ENCODE peak calls at places on chromosome 10, in eight cellular contexts. S, U, W, B, G, V, E and P are unnamed samples. For H3K4me1, H3K9me3 and H3K27me3, the result is how much of the 10 kb centered on the place peaks cover.

GRCh38 chr10:17512341-17513001 is 58.1 kb upstream of the ST8SIA6 start:
- DNase-seq in S (peak), V (no peak), U (no peak), B (no peak), G (no peak), W (peak), E (peak), P (peak)

GRCh38 chr10:114821293-114821914 is at the start of gene FHIP2A:
- DNase-seq in B (peak), U (peak), V (peak), G (peak), E (peak), S (peak), W (peak), P (no peak)

GRCh38 chr10:92970301-92971070 is 90.1 kb upstream of the CYP26C1 start:
- DNase-seq in G (no peak), W (no peak), S (no peak), E (no peak), B (no peak), U (no peak), V (no peak), P (no peak)

GRCh38 chr10:84768132-84768531 is 439.7 kb downstream of the CCSER2 start:
- DNase-seq in G (no peak), V (no peak), W (no peak), S (no peak), E (no peak), B (no peak), U (no peak), P (no peak)

GRCh38 chr10:53839437-53840039 is 961.5 kb downstream of the PCDH15 start:
- DNase-seq in G (no peak), U (no peak), E (peak), B (no peak), S (no peak), W (no peak), V (no peak), P (no peak)

GRCh38 chr10:778626-779330 is 89.3 kb upstream of the DIP2C start:
- DNase-seq in G (no peak), E (no peak), W (no peak), V (no peak), B (no peak), U (no peak), S (no peak), P (no peak)

GRCh38 chr10:35607475-35608316 is 2.6 kb downstream of the GJD4 start:
- DNase-seq in S (no peak), G (peak), U (no peak), W (no peak), B (no peak), E (no peak), V (no peak), P (no peak)

GRCh38 chr10:70838270-70838669 is 22.5 kb downstream of the SGPL1 start:
- DNase-seq in V (no peak), G (no peak), W (no peak), E (no peak), B (no peak), U (no peak), S (no peak), P (no peak)

GRCh38 chr10:78770167-78771090 is 298.3 kb upstream of the ZMIZ1 start:
- DNase-seq in W (no peak), V (no peak), G (peak), S (no peak), U (no peak), E (no peak), B (no peak), P (peak)

GRCh38 chr10:22648547-22648961 is 65.8 kb downstream of the PIP4K2A start:
- DNase-seq in E (no peak), U (no peak), S (no peak), W (no peak), G (no peak), B (no peak), V (no peak), P (no peak)

GRCh38 chr10:22649977-22650376 is 64.4 kb downstream of the PIP4K2A start:
- DNase-seq in U (no peak), W (no peak), V (no peak), G (no peak), S (no peak), E (no peak), B (no peak), P (no peak)

GRCh38 chr10:22647244-22647643 is 67.1 kb downstream of the PIP4K2A start:
- DNase-seq in B (no peak), U (no peak), G (no peak), W (no peak), S (no peak), E (no peak), V (no peak), P (no peak)

GRCh38 chr10:22651276-22651980 is 63.0 kb downstream of the PIP4K2A start:
- DNase-seq in W (no peak), U (no peak), S (no peak), E (no peak), B (no peak), V (no peak), G (no peak), P (no peak)

GRCh38 chr10:22649390-22649841 is 65.0 kb downstream of the PIP4K2A start:
- DNase-seq in B (no peak), E (no peak), W (no peak), U (no peak), S (no peak), G (no peak), V (no peak), P (no peak)
- H3K4me1 ChIP-seq in B (under half), E (under half), W (half or more), U (under half), S (under half), G (under half), V (half or more), P (under half)

GRCh38 chr10:26516540-26517101 is 78.5 kb downstream of the APBB1IP start:
- DNase-seq in W (no peak), E (peak), B (no peak), G (no peak), U (no peak), S (no peak), V (no peak), P (no peak)
- H3K9me3 ChIP-seq in W (under half), E (under half), B (under half), G (under half), U (under half), S (under half), V (under half), P (under half)

DNA sequence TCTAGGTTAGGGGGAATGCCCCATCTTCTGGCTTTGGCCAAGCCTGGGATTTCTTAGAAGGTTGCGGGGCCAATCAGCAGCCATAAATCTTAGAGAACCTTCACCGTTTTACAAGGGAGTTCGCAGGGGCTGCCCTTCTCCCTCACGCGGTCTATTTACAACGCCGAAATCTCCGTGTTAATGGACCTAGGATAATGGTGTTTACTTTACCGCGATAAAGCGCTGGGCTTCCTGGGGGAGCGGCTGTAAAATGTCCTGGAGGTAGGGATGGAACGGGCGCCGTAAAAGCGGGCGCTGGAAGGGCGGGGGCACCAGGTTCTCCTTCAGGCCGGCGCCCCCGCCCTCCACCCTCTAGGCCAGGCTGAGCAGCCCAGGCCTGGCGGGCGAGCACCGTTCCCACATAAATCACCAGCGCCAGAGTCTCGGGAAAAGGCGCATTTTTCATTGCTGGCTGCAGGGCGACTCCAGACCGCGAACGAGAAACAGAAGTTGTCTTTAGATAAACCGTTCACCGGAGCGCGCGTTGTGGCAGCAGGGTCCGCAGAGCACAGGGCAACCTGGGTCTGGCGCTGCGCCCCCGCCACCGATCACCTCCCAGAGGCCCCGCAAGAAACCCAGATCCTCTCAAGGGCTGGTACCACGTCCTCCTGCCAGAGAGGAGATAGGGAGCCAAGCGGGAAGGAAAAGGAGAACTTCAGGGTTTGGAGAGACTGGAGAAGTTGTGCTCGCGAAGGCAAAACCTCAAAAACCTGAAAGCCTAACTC is 12.5 kb upstream of the NKX2-3 start:
- DNase-seq in S (no peak), V (no peak), B (no peak), W (no peak), U (no peak), E (peak), G (no peak), P (peak)
- H3K27me3 ChIP-seq in S (under half), V (half or more), B (half or more), W (half or more), U (under half), E (half or more), G (half or more), P (half or more)

DNA sequence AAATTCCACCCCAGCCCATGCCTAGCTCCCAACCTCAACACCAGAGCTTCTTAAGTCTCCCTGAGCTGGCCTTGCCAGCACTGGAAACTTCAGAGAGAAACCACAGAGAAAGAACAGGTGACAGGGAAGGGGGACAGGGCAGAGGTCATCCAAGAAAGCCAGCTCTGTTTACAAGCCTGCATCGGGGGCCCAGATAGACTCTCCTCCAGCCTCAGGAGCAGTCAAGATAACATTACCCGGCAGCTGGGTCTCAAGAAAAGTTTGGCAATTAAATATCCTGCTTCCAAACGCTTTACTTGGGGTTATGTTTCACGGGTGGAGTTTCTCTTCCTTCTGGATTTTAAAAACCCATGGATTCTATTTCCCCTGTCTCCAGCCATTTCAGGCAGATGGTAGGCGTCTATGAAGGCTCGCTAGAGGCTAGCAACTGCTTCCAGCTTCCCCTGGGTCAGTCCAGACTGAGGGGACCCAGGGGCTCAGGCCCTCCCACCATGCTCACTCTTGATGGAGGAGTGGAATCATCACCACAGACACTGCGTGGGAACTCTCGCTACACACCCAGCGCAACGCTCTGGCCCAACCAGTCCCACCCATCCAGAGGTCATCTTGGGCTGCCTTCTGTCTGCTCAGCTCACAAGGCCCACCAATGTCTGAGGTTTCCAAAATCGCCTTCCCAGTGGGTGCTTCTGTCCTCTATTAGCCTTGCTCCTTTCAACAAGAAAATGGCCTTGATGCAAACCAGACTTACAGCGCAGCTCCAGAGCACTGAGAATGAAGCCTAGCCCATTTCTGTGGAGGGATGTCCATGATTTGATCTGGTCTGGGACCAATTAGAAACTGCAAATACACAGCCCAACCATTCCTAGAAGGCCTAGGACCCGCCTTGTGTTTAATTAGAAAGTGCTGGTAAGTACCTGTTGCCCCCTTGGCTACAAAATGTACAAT is 48.7 kb downstream of the SH3PXD2A start:
- DNase-seq in U (no peak), G (no peak), B (no peak), E (no peak), V (no peak), S (no peak), W (peak), P (no peak)
- H3K4me1 ChIP-seq in U (under half), G (under half), B (under half), E (under half), V (under half), S (under half), W (under half), P (under half)

DNA sequence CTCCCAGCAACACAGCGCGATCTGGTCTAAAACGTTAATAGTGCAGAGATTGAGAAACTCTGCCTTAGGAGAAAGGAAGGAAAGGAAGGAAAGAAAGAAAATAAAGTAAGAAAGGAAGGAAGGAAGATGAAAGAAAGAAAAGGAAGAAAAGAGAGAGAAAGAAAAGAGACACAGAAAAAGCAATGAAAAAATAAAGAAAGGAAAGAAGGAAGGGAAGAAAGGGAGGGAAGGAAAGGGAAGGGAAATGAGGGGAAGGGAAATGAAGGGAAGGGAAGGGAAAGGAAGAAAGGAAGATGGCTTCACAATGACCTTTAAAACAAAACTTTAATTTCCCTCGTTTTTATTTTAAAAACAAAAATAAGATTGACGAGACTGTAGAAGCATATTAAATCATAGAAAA is 173.1 kb downstream of the ITGA8 start:
- DNase-seq in U (no peak), W (no peak), G (no peak), V (no peak), B (no peak), E (no peak), S (no peak), P (no peak)
- H3K9me3 ChIP-seq in U (under half), W (under half), G (under half), V (under half), B (under half), E (under half), S (under half), P (under half)

GRCh38 chr10:69410487-69410886 is 6.2 kb downstream of the TACR2 start:
- DNase-seq in G (no peak), S (no peak), V (no peak), U (no peak), W (no peak), E (no peak), B (no peak), P (no peak)
- H3K27me3 ChIP-seq in G (under half), S (under half), V (under half), U (under half), W (under half), E (under half), B (under half), P (under half)

DNA sequence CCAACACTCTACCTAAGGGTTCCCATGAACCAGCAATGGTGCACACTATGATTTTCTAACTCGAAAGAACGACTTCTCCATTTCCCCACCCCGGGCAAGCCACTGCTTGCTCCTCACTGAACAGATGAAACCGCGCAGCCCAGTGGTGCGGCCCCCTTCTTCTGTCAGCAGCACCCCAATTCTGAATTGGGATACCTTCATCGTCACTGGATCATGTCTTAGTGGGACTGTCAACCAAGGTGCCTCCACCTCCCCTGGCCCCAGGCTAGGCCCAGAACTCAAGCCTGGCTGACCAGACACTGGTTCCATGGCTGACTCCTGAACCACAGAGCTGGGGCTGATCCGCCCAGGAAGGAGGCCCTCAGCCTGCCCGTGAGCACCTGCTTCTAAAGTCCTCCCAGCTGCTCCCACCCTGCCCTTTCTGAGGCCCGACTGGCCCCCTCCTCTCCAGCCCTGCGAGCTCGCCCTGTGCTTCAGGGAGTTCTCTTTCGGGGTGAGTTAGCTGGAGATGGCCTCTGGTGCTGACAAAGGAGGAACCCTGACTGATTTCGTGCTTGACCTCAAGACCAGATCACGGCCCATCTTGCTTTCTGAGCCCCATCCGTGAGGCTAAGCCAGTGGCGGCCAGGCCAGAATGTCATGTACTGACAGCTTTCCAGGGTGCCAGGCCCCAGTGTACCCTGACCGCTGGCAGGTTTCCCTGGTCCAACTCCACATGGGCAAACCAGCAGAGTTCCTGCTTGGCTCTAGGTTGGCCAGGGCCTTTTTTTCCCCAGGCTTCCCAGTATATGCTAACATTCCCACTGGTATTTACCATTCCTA is 44.5 kb downstream of the FAM53B start:
- DNase-seq in U (no peak), E (no peak), G (peak), W (peak), B (no peak), V (no peak), S (no peak), P (no peak)
- H3K4me1 ChIP-seq in U (under half), E (under half), G (half or more), W (half or more), B (under half), V (half or more), S (under half), P (under half)

GRCh38 chr10:62343000-62343399 is 31.2 kb upstream of the ZNF365 start:
- DNase-seq in W (no peak), E (no peak), U (no peak), G (no peak), S (no peak), B (no peak), V (no peak), P (no peak)

GRCh38 chr10:62352356-62352963 is 21.7 kb upstream of the ZNF365 start:
- DNase-seq in E (no peak), S (no peak), V (no peak), B (no peak), G (no peak), W (no peak), U (no peak), P (no peak)

DNA sequence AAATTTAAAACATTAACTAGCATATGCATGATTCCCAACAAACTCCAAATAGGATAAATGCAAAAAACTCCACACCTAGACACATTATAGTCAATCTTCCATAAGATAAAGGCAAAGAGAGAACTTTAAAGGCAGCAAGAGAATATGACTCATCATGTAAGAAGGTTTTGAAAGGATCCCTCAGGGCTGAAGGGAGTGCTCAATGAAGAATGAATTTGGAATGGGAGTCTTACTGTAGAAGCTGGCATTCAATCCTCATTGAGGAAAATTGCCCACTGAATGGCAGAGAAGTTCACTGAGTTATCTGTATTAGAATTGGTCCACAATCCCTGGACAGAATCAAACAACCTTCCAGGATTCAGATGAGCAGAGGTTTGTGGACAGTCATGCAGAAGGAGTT is 26.1 kb upstream of the ZNF365 start:
- DNase-seq in E (no peak), U (no peak), S (no peak), V (no peak), W (no peak), G (no peak), B (no peak), P (no peak)
- H3K9me3 ChIP-seq in E (under half), U (under half), S (under half), V (under half), W (half or more), G (under half), B (under half), P (under half)

DNA sequence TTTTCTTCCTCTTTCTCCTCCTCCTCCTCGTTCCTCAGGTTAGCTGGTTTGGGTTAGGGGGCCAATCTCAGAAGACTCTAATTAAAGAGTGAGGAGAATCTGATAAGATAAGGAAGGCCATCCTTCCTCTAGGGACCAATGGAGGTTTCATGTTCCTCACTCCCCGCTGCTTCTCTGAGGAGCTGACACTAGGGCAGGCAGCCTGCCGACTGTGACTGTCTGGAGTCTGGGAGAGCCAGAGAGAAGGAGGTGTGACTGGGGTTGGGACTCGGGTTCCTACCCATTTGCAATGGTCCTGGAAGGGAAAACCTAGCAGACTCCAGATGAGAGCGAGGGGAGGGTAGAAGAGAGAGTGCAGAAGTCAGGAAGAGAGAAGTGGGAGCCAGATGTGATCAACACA is 15.3 kb downstream of the PAX2 start:
- DNase-seq in E (no peak), U (no peak), W (no peak), B (no peak), G (no peak), S (no peak), V (no peak), P (no peak)
- H3K27me3 ChIP-seq in E (half or more), U (under half), W (half or more), B (under half), G (under half), S (under half), V (half or more), P (half or more)